ENCODE peak calls at places on chromosomes 7 and 10, in eight cellular contexts. H is HepG2, D is HCT116, Y is Panc1, S is GM23338, K is GM12878, A is SK-N-SH, T is K562. U is an unnamed sample. For H3K27me3, the result is how much of the 10 kb centered on the place peaks cover.

GRCh38 chr10:72322280-72323058 is 32.2 kb downstream of the DNAJB12 start:
- DNase-seq in H (no peak), D (peak), Y (no peak), S (peak), K (no peak), A (no peak), T (no peak), U (no peak)

GRCh38 chr7:49346200-49346899 is 422.0 kb downstream of the CDC14C start:
- DNase-seq in H (no peak), D (no peak), Y (no peak), S (no peak), K (no peak), A (no peak), T (no peak), U (no peak)

GRCh38 chr10:55144001-55144400 is 343.0 kb upstream of the PCDH15 start:
- DNase-seq in H (no peak), D (no peak), Y (no peak), S (no peak), K (no peak), A (no peak), T (no peak), U (no peak)

GRCh38 chr10:128128582-128128981 is 2.4 kb upstream of the MKI67 start:
- DNase-seq in H (no peak), D (no peak), Y (no peak), S (no peak), K (no peak), A (no peak), T (no peak), U (no peak)

GRCh38 chr10:92830478-92831389 is 17.6 kb upstream of the EXOC6 start:
- DNase-seq in H (no peak), D (no peak), Y (no peak), S (no peak), K (no peak), A (no peak), T (peak), U (peak)

GRCh38 chr10:116268976-116269375 is 4.0 kb downstream of the GFRA1 start:
- DNase-seq in H (no peak), D (no peak), Y (no peak), S (no peak), K (no peak), A (peak), T (no peak), U (no peak)

GRCh38 chr10:52400564-52400963 is 86.5 kb downstream of the DKK1 start:
- DNase-seq in H (no peak), D (no peak), Y (no peak), S (no peak), K (no peak), A (no peak), T (no peak), U (no peak)

GRCh38 chr7:2609001-2609411 is 22.8 kb upstream of the TTYH3 start:
- DNase-seq in H (peak), D (peak), Y (no peak), S (peak), K (no peak), A (peak), T (peak), U (peak)

GRCh38 chr7:12564996-12565764 is 5.3 kb upstream of the SCIN start:
- DNase-seq in H (no peak), D (no peak), Y (no peak), S (no peak), K (no peak), A (no peak), T (no peak), U (no peak)

GRCh38 chr10:5531558-5532230 is 6.9 kb downstream of the CALML3 start:
- DNase-seq in H (peak), D (no peak), Y (no peak), S (no peak), K (no peak), A (no peak), T (no peak), U (no peak)

DNA sequence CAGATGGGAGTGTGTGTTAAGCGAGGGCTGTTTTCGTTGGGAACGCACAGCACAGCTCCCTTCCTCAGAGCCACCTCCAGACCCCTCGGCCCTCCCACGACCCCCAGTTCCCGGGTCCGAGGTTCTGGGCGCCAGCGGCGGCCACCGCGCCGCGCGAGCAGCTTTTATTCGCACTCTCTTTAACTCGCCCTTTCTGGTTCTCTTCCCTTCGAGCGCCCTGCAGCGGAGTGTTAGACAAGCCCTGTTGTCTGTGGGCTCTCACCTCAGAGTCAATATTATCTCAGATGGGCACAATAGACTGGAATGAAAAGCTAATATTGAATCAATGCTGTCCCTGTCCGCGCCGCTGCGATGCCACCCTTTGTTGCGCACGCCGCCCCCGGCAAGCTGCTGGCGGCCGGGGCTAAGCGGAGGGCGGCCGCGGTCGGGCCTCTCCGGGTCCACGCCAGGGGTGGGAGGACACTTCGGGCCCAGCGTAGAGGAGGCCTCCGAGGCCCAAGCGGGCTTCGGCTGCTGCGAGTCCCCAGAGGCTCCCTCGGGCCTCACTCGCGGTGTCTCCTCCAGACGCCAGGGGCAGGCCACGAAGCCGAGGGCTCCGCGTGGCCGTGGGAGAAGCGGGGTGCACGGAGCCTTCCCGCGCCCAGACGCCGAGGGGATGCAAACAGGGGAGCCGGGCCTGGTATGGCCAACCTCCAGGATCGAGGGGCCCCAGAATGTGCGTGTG is 8.1 kb upstream of the EMX2 start:
- DNase-seq in H (peak), D (no peak), Y (no peak), S (peak), K (no peak), A (no peak), T (no peak), U (no peak)
- H3K27me3 ChIP-seq in H (half or more), D (under half), Y (under half), S (half or more), K (under half), A (half or more), T (under half), U (half or more)

GRCh38 chr7:151311294-151311864 is 30.2 kb upstream of the NUB1 start:
- DNase-seq in H (peak), D (no peak), Y (no peak), S (peak), K (no peak), A (no peak), T (peak), U (peak)

GRCh38 chr7:151312831-151313809 is 28.5 kb upstream of the NUB1 start:
- DNase-seq in H (no peak), D (no peak), Y (no peak), S (no peak), K (no peak), A (no peak), T (no peak), U (no peak)

GRCh38 chr7:151312356-151312755 is 29.3 kb upstream of the NUB1 start:
- DNase-seq in H (no peak), D (no peak), Y (no peak), S (no peak), K (no peak), A (no peak), T (no peak), U (no peak)

GRCh38 chr7:151315038-151315655 is 26.5 kb upstream of the NUB1 start:
- DNase-seq in H (peak), D (peak), Y (peak), S (peak), K (peak), A (peak), T (peak), U (peak)

GRCh38 chr7:151313857-151314256 is 27.8 kb upstream of the NUB1 start:
- DNase-seq in H (no peak), D (no peak), Y (no peak), S (no peak), K (no peak), A (no peak), T (no peak), U (no peak)
- TF ChIP-seq REST in H (no peak), D (no peak), Y (no peak), S (no peak), K (no peak), A (no peak), T (no peak), U (no peak)

DNA sequence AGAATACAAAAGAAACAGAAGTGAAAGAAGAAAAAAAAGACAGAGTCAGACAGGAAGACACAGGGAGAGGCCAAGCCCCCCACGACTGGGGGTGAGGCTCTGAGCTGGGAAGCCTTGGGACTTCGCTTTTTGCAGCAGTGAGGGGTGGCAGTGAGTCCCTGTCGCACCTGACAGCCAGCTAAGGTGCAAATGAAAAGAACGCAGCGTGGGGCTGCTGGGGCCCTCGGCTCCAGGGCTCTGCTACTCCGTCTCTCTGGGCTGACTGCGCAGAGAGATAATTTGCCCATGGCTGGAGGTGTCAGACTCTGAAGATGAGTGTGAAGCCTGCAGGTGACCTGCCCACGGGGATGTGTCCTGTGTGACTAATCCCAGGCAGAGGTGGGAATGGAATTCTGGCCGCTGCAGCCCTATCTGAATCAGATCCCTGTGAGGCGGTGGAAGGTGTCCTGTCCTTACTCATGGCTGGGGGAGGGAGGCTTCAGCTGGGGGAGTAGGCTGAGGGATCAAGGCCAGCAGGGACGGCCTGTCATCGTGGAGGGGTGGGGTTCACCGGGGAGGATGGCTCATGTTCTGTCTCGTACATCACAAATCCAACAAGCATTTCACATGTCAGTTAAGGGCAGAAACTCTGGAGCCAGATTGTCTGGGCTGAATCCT is 96.4 kb downstream of the SLIT1 start:
- DNase-seq in H (no peak), D (no peak), Y (no peak), S (no peak), K (no peak), A (no peak), T (no peak), U (no peak)
- H3K27me3 ChIP-seq in H (half or more), D (half or more), Y (under half), S (under half), K (under half), A (half or more), T (under half), U (under half)

GRCh38 chr10:11685787-11686218 is 56.4 kb upstream of the ECHDC3 start:
- DNase-seq in H (peak), D (peak), Y (no peak), S (no peak), K (peak), A (no peak), T (peak), U (peak)
- TF ChIP-seq REST in H (no peak), D (no peak), Y (no peak), S (no peak), K (no peak), A (no peak), T (no peak), U (no peak)

DNA sequence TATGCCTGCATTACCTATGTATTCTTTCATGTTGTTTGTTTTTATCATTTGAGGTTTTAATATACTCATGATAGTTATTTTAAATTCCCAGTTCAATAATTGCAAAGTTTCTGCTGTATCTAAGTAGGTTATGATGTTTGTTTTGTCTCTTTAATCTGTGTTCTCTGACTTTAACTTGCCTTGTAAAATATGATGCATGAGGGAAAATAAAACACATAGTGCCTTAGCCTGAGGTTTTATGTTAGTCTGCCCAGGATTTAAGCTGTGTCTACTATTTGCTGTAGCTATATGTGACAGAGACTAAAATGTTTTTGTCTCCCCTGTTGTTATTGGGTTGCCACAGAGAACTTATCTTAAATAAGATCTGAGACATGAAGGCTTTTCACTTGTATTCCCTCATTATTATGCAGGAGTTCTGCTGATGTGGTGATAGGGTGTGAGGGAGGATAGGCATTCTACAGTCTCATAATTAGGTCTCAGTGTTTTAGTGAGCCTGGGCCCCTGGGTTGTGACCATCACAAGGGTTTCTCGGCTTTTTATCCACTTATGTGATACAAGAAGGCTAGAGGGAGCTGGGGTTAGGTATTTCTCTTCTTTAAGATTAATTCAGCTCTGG is 582.5 kb downstream of the CNTNAP2 start:
- DNase-seq in H (no peak), D (no peak), Y (no peak), S (no peak), K (no peak), A (peak), T (no peak), U (no peak)
- H3K27me3 ChIP-seq in H (under half), D (under half), Y (under half), S (under half), K (under half), A (under half), T (under half), U (under half)

U was measured in HL-60.